ENCODE peak calls at places on chromosomes 11 and 22, in nine cellular contexts. I is coronary artery, E is fibroblast of mammary gland, H is HCT116, F is MM.1S, V is cardiac fibroblast, C is stomach, M is fibroblast of the aortic adventitia, R is thoracic aorta. Q is an unnamed sample.

GRCh38 chr22:19848298-19849224 is 6.1 kb downstream of the GNB1L start:
- DNase-seq in I (no peak), E (peak; percentile 34), H (peak; percentile 32), F (peak; percentile 82), V (no peak), C (peak; percentile 72), M (no peak), R (no peak), Q (no peak)

GRCh38 chr22:35335468-35335867 is 35.8 kb downstream of the TOM1 start:
- DNase-seq in I (no peak), E (no peak), H (no peak), F (no peak), V (no peak), C (no peak), M (no peak), R (no peak), Q (no peak)

GRCh38 chr11:93143800-93144199 is 54.0 kb downstream of the SLC36A4 start:
- DNase-seq in I (no peak), E (no peak), H (no peak), F (no peak), V (no peak), C (no peak), M (no peak), R (no peak), Q (no peak)

GRCh38 chr11:72812968-72813739 is 1.1 kb upstream of the ATG16L2 start:
- DNase-seq in I (peak; percentile 94), E (peak; percentile 67), H (peak; percentile 71), F (peak; percentile 84), V (peak; percentile 58), C (peak; percentile 59), M (peak; percentile 61), R (no peak), Q (peak; percentile 53)

GRCh38 chr11:44658451-44658850 is 68.3 kb upstream of the TSPAN18 start:
- DNase-seq in I (no peak), E (no peak), H (no peak), F (peak; percentile 34), V (peak; percentile 26), C (no peak), M (no peak), R (no peak), Q (no peak)

GRCh38 chr11:46391578-46392420 is at the start of gene CHRM4:
- DNase-seq in I (no peak), E (peak; percentile 11), H (no peak), F (no peak), V (peak; percentile 39), C (no peak), M (no peak), R (no peak), Q (no peak)

GRCh38 chr11:89184021-89184420 is 6.3 kb downstream of the TYR start:
- DNase-seq in I (no peak), E (peak; percentile 21), H (no peak), F (no peak), V (no peak), C (no peak), M (peak; percentile 15), R (no peak), Q (no peak)

GRCh38 chr11:61975638-61976419 is 8.4 kb upstream of the FTH1 start:
- DNase-seq in I (no peak), E (no peak), H (no peak), F (no peak), V (peak; percentile 31), C (no peak), M (no peak), R (no peak), Q (no peak)

GRCh38 chr11:28679795-28680194 is 571.6 kb downstream of the METTL15 start:
- DNase-seq in I (no peak), E (peak; percentile 53), H (no peak), F (no peak), V (peak; percentile 52), C (no peak), M (peak; percentile 76), R (no peak), Q (no peak)

GRCh38 chr11:65121447-65121864 is 478 bp downstream of the FAU start:
- DNase-seq in I (no peak), E (no peak), H (no peak), F (peak; percentile 30), V (no peak), C (no peak), M (no peak), R (no peak), Q (no peak)

GRCh38 chr11:27470166-27470565 is 2.4 kb downstream of the LGR4 start:
- DNase-seq in I (no peak), E (no peak), H (no peak), F (no peak), V (no peak), C (no peak), M (no peak), R (no peak), Q (no peak)

GRCh38 chr11:41522391-41522790 is 62.9 kb upstream of the LRRC4C start:
- DNase-seq in I (no peak), E (no peak), H (no peak), F (no peak), V (no peak), C (no peak), M (peak; percentile 51), R (no peak), Q (no peak)

GRCh38 chr11:126229782-126230540 is 18.4 kb downstream of the FAM118B start:
- DNase-seq in I (no peak), E (peak; percentile 75), H (no peak), F (no peak), V (peak; percentile 34), C (no peak), M (peak; percentile 64), R (no peak), Q (no peak)

GRCh38 chr11:109034341-109034696 is 369.4 kb downstream of the DDX10 start:
- DNase-seq in I (no peak), E (peak; percentile 51), H (no peak), F (no peak), V (peak; percentile 27), C (no peak), M (peak; percentile 67), R (no peak), Q (no peak)

GRCh38 chr11:31821779-31822574 is 10.9 kb upstream of the PAX6 start:
- DNase-seq in I (no peak), E (no peak), H (no peak), F (no peak), V (no peak), C (no peak), M (no peak), R (no peak), Q (no peak)

GRCh38 chr11:112173152-112173551 is 2.2 kb upstream of the BCO2 start:
- DNase-seq in I (no peak), E (no peak), H (no peak), F (no peak), V (no peak), C (no peak), M (no peak), R (no peak), Q (no peak)

GRCh38 chr22:24305260-24305692 is 34.6 kb downstream of the SPECC1L start:
- DNase-seq in I (no peak), E (no peak), H (no peak), F (no peak), V (peak; percentile 48), C (no peak), M (peak; percentile 76), R (no peak), Q (no peak)

GRCh38 chr11:110337570-110338193 is 41.3 kb upstream of the RDX start:
- DNase-seq in I (no peak), E (peak; percentile 12), H (peak; percentile 76), F (no peak), V (peak; percentile 25), C (no peak), M (peak; percentile 25), R (no peak), Q (no peak)

DNA sequence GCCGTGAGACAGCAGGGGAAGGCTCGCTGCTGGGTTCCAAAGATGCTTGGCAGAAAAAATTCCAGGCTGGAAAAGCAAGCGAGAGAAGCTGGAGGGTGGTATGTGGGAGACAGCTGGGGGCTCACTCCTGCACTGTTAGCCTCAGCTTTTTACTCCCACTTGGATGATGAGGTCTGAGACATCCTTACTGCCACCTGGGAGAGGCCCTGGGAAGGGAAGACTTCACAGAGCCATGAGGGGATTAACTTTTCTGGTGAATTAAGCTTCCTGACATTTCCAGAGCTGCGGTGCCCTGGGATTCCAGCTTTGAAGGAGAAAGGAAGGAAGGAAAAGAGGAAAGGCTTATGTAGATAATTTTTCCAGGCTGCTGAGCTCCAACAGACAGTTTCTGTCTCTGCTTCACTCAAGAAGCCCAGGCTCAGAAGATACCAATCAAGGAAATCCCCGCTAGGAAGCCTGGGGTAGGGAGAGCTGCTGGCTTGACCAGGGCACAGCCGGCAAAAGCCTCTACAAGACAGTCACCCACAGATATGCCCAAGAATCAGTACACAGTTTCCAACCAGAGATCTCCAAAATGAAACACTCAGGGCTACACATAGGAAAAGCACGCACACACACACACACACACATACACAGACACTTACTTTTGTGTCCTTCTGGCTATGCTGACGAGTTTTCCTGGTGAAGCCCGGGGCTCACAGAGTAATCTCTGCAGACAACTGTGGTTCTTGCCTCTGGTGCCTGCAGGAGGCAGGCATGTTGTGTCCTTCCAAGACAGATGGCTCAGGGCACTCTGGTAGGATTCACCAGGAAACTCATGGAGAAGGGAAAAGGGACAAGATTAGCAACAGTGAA is 907 bp downstream of the MCHR1 start:
- DNase-seq in I (no peak), E (peak; percentile 15), H (no peak), F (no peak), V (peak; percentile 45), C (no peak), M (peak; percentile 18), R (no peak), Q (no peak)
- H3K4me3 ChIP-seq in I (peak overlapping the region; percentile 57), E (no peak overlapping the region), H (no peak overlapping the region), F (no peak overlapping the region), V (no peak overlapping the region), C (no peak overlapping the region), M (no peak overlapping the region), R (peak overlapping the region; percentile 51), Q (no peak overlapping the region)

GRCh38 chr22:38298312-38299000 is 18.8 kb downstream of the CSNK1E start:
- DNase-seq in I (no peak), E (peak; percentile 99), H (peak; percentile 58), F (no peak), V (peak; percentile 94), C (no peak), M (peak; percentile 90), R (no peak), Q (no peak)
- TF ChIP-seq CTCF in I (no peak), E (peak; percentile 41), H (peak; percentile 71), F (peak; percentile 54), V (peak; percentile 59), C (peak; percentile 22), M (peak; percentile 44), R (peak; percentile 26), Q (peak; percentile 78)

DNA sequence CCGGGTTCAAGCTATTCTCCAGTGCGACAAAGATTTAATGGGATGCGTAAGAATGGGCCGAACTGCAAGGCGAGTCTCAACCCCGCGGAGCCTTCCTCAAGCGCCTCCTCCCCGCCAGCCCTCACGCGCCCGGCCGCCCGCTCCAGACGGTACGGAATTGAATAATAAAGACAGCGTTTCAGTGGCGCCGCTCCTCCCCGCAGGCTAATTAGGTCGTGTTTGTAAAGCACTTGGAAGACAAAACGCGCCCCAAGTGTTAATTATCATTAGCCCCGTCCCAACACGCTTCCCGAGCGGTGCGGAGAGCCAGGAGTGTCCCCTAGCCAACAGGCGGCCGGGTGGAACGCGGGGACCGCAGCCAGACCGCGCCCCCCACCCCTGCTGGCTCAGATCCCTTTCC is 192.0 kb downstream of the BUD13 start:
- DNase-seq in I (no peak), E (no peak), H (no peak), F (no peak), V (no peak), C (no peak), M (no peak), R (no peak), Q (no peak)
- H3K4me3 ChIP-seq in I (peak overlapping the region; percentile 48), E (no peak overlapping the region), H (no peak overlapping the region), F (no peak overlapping the region), V (no peak overlapping the region), C (no peak overlapping the region), M (no peak overlapping the region), R (peak overlapping the region; percentile 39), Q (no peak overlapping the region)

GRCh38 chr22:37330200-37331033 is 48.1 kb downstream of the CYTH4 start:
- DNase-seq in I (no peak), E (peak; percentile 93), H (peak; percentile 96), F (peak; percentile 53), V (peak; percentile 94), C (peak; percentile 43), M (peak; percentile 61), R (no peak), Q (peak; percentile 53)
- TF ChIP-seq CTCF in I (no peak), E (peak; percentile 30), H (peak; percentile 62), F (peak; percentile 19), V (peak; percentile 24), C (no peak), M (no peak), R (no peak), Q (peak; percentile 31)